ENCODE peak calls at places on chromosomes 12 and 14, in ten cellular contexts. One of them, this sample, is unnamed.

GRCh38 chr12:94208433-94208921 is 60.1 kb downstream of the PLXNC1 start:
- DNase-seq in esophagus squamous epithelium: no peak
- DNase-seq in MV-4-11: peak
- DNase-seq in osteocyte: no peak
- DNase-seq in ascending aorta: no peak
- DNase-seq in fibroblast of gingiva: no peak
- DNase-seq in DMS79: no peak
- DNase-seq in erythroblast: peak
- DNase-seq in NCI-H510A treated with DMSO at 0.1 percent for 48 hours: no peak
- DNase-seq in CD4-positive, alpha-beta T cell: no peak
- DNase-seq in this sample: peak

GRCh38 chr12:32455607-32456063 is 56.3 kb downstream of the FGD4 start:
- DNase-seq in esophagus squamous epithelium: no peak
- DNase-seq in osteocyte: no peak
- DNase-seq in fibroblast of gingiva: peak
- DNase-seq in CD4-positive, alpha-beta T cell: no peak
- DNase-seq in DMS79: no peak
- DNase-seq in ascending aorta: no peak
- DNase-seq in erythroblast: peak
- DNase-seq in NCI-H510A treated with DMSO at 0.1 percent for 48 hours: peak
- DNase-seq in MV-4-11: peak
- DNase-seq in this sample: peak

GRCh38 chr14:67358914-67359313 is 690 bp downstream of the ATP6V1D start:
- DNase-seq in esophagus squamous epithelium: no peak
- DNase-seq in DMS79: peak
- DNase-seq in ascending aorta: no peak
- DNase-seq in erythroblast: peak
- DNase-seq in osteocyte: no peak
- DNase-seq in NCI-H510A treated with DMSO at 0.1 percent for 48 hours: peak
- DNase-seq in MV-4-11: no peak
- DNase-seq in fibroblast of gingiva: no peak
- DNase-seq in CD4-positive, alpha-beta T cell: no peak
- DNase-seq in this sample: no peak

GRCh38 chr14:91297081-91297711 is 52.7 kb upstream of the GPR68 start:
- DNase-seq in CD4-positive, alpha-beta T cell: no peak
- DNase-seq in fibroblast of gingiva: no peak
- DNase-seq in ascending aorta: no peak
- DNase-seq in osteocyte: no peak
- DNase-seq in DMS79: no peak
- DNase-seq in MV-4-11: no peak
- DNase-seq in erythroblast: no peak
- DNase-seq in NCI-H510A treated with DMSO at 0.1 percent for 48 hours: no peak
- DNase-seq in esophagus squamous epithelium: no peak
- DNase-seq in this sample: no peak

GRCh38 chr12:14910090-14910915 is 24.6 kb upstream of the MGP start:
- DNase-seq in erythroblast: no peak
- DNase-seq in DMS79: no peak
- DNase-seq in fibroblast of gingiva: no peak
- DNase-seq in MV-4-11: peak
- DNase-seq in ascending aorta: no peak
- DNase-seq in osteocyte: no peak
- DNase-seq in CD4-positive, alpha-beta T cell: no peak
- DNase-seq in NCI-H510A treated with DMSO at 0.1 percent for 48 hours: no peak
- DNase-seq in esophagus squamous epithelium: no peak
- DNase-seq in this sample: no peak

GRCh38 chr12:49707812-49708147 is 575 bp upstream of the FMNL3 start:
- DNase-seq in osteocyte: no peak
- DNase-seq in fibroblast of gingiva: no peak
- DNase-seq in DMS79: no peak
- DNase-seq in CD4-positive, alpha-beta T cell: no peak
- DNase-seq in ascending aorta: no peak
- DNase-seq in NCI-H510A treated with DMSO at 0.1 percent for 48 hours: no peak
- DNase-seq in esophagus squamous epithelium: no peak
- DNase-seq in erythroblast: no peak
- DNase-seq in MV-4-11: no peak
- DNase-seq in this sample: no peak

GRCh38 chr12:19529933-19530630 is 90.8 kb downstream of the AEBP2 start:
- DNase-seq in fibroblast of gingiva: peak
- DNase-seq in NCI-H510A treated with DMSO at 0.1 percent for 48 hours: no peak
- DNase-seq in DMS79: no peak
- DNase-seq in osteocyte: no peak
- DNase-seq in ascending aorta: no peak
- DNase-seq in erythroblast: no peak
- DNase-seq in CD4-positive, alpha-beta T cell: no peak
- DNase-seq in MV-4-11: no peak
- DNase-seq in esophagus squamous epithelium: no peak
- DNase-seq in this sample: no peak

GRCh38 chr14:76834296-76834695 is 8.1 kb downstream of the LRRC74A start:
- DNase-seq in osteocyte: no peak
- DNase-seq in MV-4-11: no peak
- DNase-seq in NCI-H510A treated with DMSO at 0.1 percent for 48 hours: no peak
- DNase-seq in ascending aorta: no peak
- DNase-seq in esophagus squamous epithelium: no peak
- DNase-seq in erythroblast: no peak
- DNase-seq in CD4-positive, alpha-beta T cell: no peak
- DNase-seq in fibroblast of gingiva: no peak
- DNase-seq in DMS79: peak
- DNase-seq in this sample: no peak

GRCh38 chr12:100823988-100824387 is 29.4 kb downstream of the ANO4 start:
- DNase-seq in NCI-H510A treated with DMSO at 0.1 percent for 48 hours: no peak
- DNase-seq in erythroblast: no peak
- DNase-seq in osteocyte: no peak
- DNase-seq in fibroblast of gingiva: no peak
- DNase-seq in DMS79: no peak
- DNase-seq in CD4-positive, alpha-beta T cell: no peak
- DNase-seq in ascending aorta: no peak
- DNase-seq in MV-4-11: no peak
- DNase-seq in esophagus squamous epithelium: no peak
- DNase-seq in this sample: no peak

GRCh38 chr14:55841625-55842024 is 261.6 kb downstream of the KTN1 start:
- DNase-seq in CD4-positive, alpha-beta T cell: no peak
- DNase-seq in esophagus squamous epithelium: no peak
- DNase-seq in NCI-H510A treated with DMSO at 0.1 percent for 48 hours: no peak
- DNase-seq in MV-4-11: no peak
- DNase-seq in osteocyte: no peak
- DNase-seq in DMS79: no peak
- DNase-seq in fibroblast of gingiva: no peak
- DNase-seq in ascending aorta: no peak
- DNase-seq in erythroblast: no peak
- DNase-seq in this sample: no peak

GRCh38 chr12:15152456-15152855 is 68.8 kb downstream of the RERG start:
- DNase-seq in NCI-H510A treated with DMSO at 0.1 percent for 48 hours: no peak
- DNase-seq in MV-4-11: peak
- DNase-seq in DMS79: no peak
- DNase-seq in esophagus squamous epithelium: no peak
- DNase-seq in fibroblast of gingiva: peak
- DNase-seq in osteocyte: no peak
- DNase-seq in erythroblast: no peak
- DNase-seq in CD4-positive, alpha-beta T cell: no peak
- DNase-seq in ascending aorta: peak
- DNase-seq in this sample: peak

GRCh38 chr12:25434493-25434892 is 118.6 kb downstream of the LMNTD1 start:
- DNase-seq in DMS79: no peak
- DNase-seq in MV-4-11: no peak
- DNase-seq in NCI-H510A treated with DMSO at 0.1 percent for 48 hours: no peak
- DNase-seq in osteocyte: no peak
- DNase-seq in fibroblast of gingiva: no peak
- DNase-seq in erythroblast: no peak
- DNase-seq in ascending aorta: no peak
- DNase-seq in esophagus squamous epithelium: no peak
- DNase-seq in CD4-positive, alpha-beta T cell: no peak
- DNase-seq in this sample: no peak

GRCh38 chr12:76270657-76271358 is 77.4 kb downstream of the BBS10 start:
- DNase-seq in esophagus squamous epithelium: no peak
- DNase-seq in osteocyte: no peak
- DNase-seq in CD4-positive, alpha-beta T cell: no peak
- DNase-seq in erythroblast: no peak
- DNase-seq in MV-4-11: no peak
- DNase-seq in fibroblast of gingiva: no peak
- DNase-seq in NCI-H510A treated with DMSO at 0.1 percent for 48 hours: no peak
- DNase-seq in ascending aorta: no peak
- DNase-seq in DMS79: no peak
- DNase-seq in this sample: peak

GRCh38 chr12:128387811-128388422 is 120.9 kb downstream of the TMEM132C start:
- DNase-seq in erythroblast: peak
- DNase-seq in CD4-positive, alpha-beta T cell: no peak
- DNase-seq in fibroblast of gingiva: no peak
- DNase-seq in osteocyte: peak
- DNase-seq in esophagus squamous epithelium: no peak
- DNase-seq in MV-4-11: no peak
- DNase-seq in NCI-H510A treated with DMSO at 0.1 percent for 48 hours: peak
- DNase-seq in DMS79: peak
- DNase-seq in ascending aorta: no peak
- DNase-seq in this sample: peak

GRCh38 chr12:85779768-85780167 is 56.4 kb downstream of the RASSF9 start:
- DNase-seq in NCI-H510A treated with DMSO at 0.1 percent for 48 hours: peak
- DNase-seq in osteocyte: no peak
- DNase-seq in DMS79: no peak
- DNase-seq in ascending aorta: no peak
- DNase-seq in esophagus squamous epithelium: no peak
- DNase-seq in erythroblast: no peak
- DNase-seq in CD4-positive, alpha-beta T cell: no peak
- DNase-seq in MV-4-11: no peak
- DNase-seq in fibroblast of gingiva: no peak
- DNase-seq in this sample: peak

GRCh38 chr14:30240002-30240401 is 312.4 kb upstream of the PRKD1 start:
- DNase-seq in erythroblast: no peak
- DNase-seq in fibroblast of gingiva: no peak
- DNase-seq in CD4-positive, alpha-beta T cell: no peak
- DNase-seq in esophagus squamous epithelium: no peak
- DNase-seq in MV-4-11: no peak
- DNase-seq in osteocyte: no peak
- DNase-seq in ascending aorta: no peak
- DNase-seq in NCI-H510A treated with DMSO at 0.1 percent for 48 hours: no peak
- DNase-seq in DMS79: no peak
- DNase-seq in this sample: no peak

GRCh38 chr12:39103552-39104165 is 198.3 kb upstream of the CPNE8 start:
- DNase-seq in DMS79: no peak
- DNase-seq in fibroblast of gingiva: peak
- DNase-seq in CD4-positive, alpha-beta T cell: no peak
- DNase-seq in MV-4-11: peak
- DNase-seq in esophagus squamous epithelium: no peak
- DNase-seq in erythroblast: peak
- DNase-seq in NCI-H510A treated with DMSO at 0.1 percent for 48 hours: no peak
- DNase-seq in osteocyte: no peak
- DNase-seq in ascending aorta: no peak
- DNase-seq in this sample: peak

GRCh38 chr14:75450381-75451276 is 22.8 kb downstream of the JDP2 start:
- DNase-seq in CD4-positive, alpha-beta T cell: no peak
- DNase-seq in erythroblast: no peak
- DNase-seq in DMS79: no peak
- DNase-seq in osteocyte: no peak
- DNase-seq in MV-4-11: no peak
- DNase-seq in fibroblast of gingiva: no peak
- DNase-seq in esophagus squamous epithelium: no peak
- DNase-seq in NCI-H510A treated with DMSO at 0.1 percent for 48 hours: no peak
- DNase-seq in ascending aorta: peak
- DNase-seq in this sample: no peak

GRCh38 chr14:22448905-22449611 is 140.0 kb downstream of the DAD1 start:
- DNase-seq in esophagus squamous epithelium: no peak
- DNase-seq in MV-4-11: peak
- DNase-seq in CD4-positive, alpha-beta T cell: no peak
- DNase-seq in osteocyte: no peak
- DNase-seq in fibroblast of gingiva: peak
- DNase-seq in ascending aorta: no peak
- DNase-seq in erythroblast: no peak
- DNase-seq in NCI-H510A treated with DMSO at 0.1 percent for 48 hours: no peak
- DNase-seq in DMS79: no peak
- DNase-seq in this sample: no peak

GRCh38 chr12:49020441-49020840 is 1.9 kb upstream of the PRKAG1 start:
- DNase-seq in MV-4-11: no peak
- DNase-seq in CD4-positive, alpha-beta T cell: no peak
- DNase-seq in fibroblast of gingiva: no peak
- DNase-seq in erythroblast: no peak
- DNase-seq in NCI-H510A treated with DMSO at 0.1 percent for 48 hours: no peak
- DNase-seq in osteocyte: no peak
- DNase-seq in DMS79: no peak
- DNase-seq in ascending aorta: no peak
- DNase-seq in esophagus squamous epithelium: no peak
- DNase-seq in this sample: no peak

GRCh38 chr14:106662947-106663346 is 1136.6 kb downstream of the TMEM121 start:
- DNase-seq in esophagus squamous epithelium: no peak
- DNase-seq in erythroblast: no peak
- DNase-seq in CD4-positive, alpha-beta T cell: no peak
- DNase-seq in ascending aorta: no peak
- DNase-seq in NCI-H510A treated with DMSO at 0.1 percent for 48 hours: no peak
- DNase-seq in DMS79: no peak
- DNase-seq in MV-4-11: no peak
- DNase-seq in fibroblast of gingiva: no peak
- DNase-seq in osteocyte: no peak
- DNase-seq in this sample: no peak

GRCh38 chr12:71797506-71797905 is 42.1 kb upstream of the TBC1D15 start:
- DNase-seq in MV-4-11: no peak
- DNase-seq in NCI-H510A treated with DMSO at 0.1 percent for 48 hours: no peak
- DNase-seq in erythroblast: no peak
- DNase-seq in esophagus squamous epithelium: no peak
- DNase-seq in ascending aorta: no peak
- DNase-seq in fibroblast of gingiva: peak
- DNase-seq in DMS79: no peak
- DNase-seq in CD4-positive, alpha-beta T cell: no peak
- DNase-seq in osteocyte: no peak
- DNase-seq in this sample: no peak

GRCh38 chr12:54666008-54666407 is 17.8 kb upstream of the DCD start:
- DNase-seq in fibroblast of gingiva: no peak
- DNase-seq in ascending aorta: no peak
- DNase-seq in MV-4-11: no peak
- DNase-seq in osteocyte: no peak
- DNase-seq in NCI-H510A treated with DMSO at 0.1 percent for 48 hours: no peak
- DNase-seq in esophagus squamous epithelium: no peak
- DNase-seq in DMS79: no peak
- DNase-seq in CD4-positive, alpha-beta T cell: no peak
- DNase-seq in erythroblast: no peak
- DNase-seq in this sample: no peak

GRCh38 chr12:6936642-6937480 is 6.8 kb upstream of the RNU7-1 start:
- DNase-seq in erythroblast: peak
- DNase-seq in CD4-positive, alpha-beta T cell: peak
- DNase-seq in fibroblast of gingiva: no peak
- DNase-seq in esophagus squamous epithelium: no peak
- DNase-seq in NCI-H510A treated with DMSO at 0.1 percent for 48 hours: no peak
- DNase-seq in osteocyte: no peak
- DNase-seq in MV-4-11: no peak
- DNase-seq in ascending aorta: no peak
- DNase-seq in DMS79: no peak
- DNase-seq in this sample: peak

GRCh38 chr14:64971890-64972785 is at the start of gene RAB15:
- DNase-seq in esophagus squamous epithelium: no peak
- DNase-seq in osteocyte: no peak
- DNase-seq in DMS79: peak
- DNase-seq in ascending aorta: no peak
- DNase-seq in MV-4-11: no peak
- DNase-seq in NCI-H510A treated with DMSO at 0.1 percent for 48 hours: peak
- DNase-seq in erythroblast: peak
- DNase-seq in CD4-positive, alpha-beta T cell: peak
- DNase-seq in fibroblast of gingiva: no peak
- DNase-seq in this sample: peak

GRCh38 chr12:63400746-63401145 is 249.7 kb upstream of the AVPR1A start:
- DNase-seq in NCI-H510A treated with DMSO at 0.1 percent for 48 hours: peak
- DNase-seq in erythroblast: no peak
- DNase-seq in MV-4-11: no peak
- DNase-seq in DMS79: no peak
- DNase-seq in osteocyte: no peak
- DNase-seq in ascending aorta: no peak
- DNase-seq in fibroblast of gingiva: no peak
- DNase-seq in esophagus squamous epithelium: no peak
- DNase-seq in CD4-positive, alpha-beta T cell: no peak
- DNase-seq in this sample: no peak

GRCh38 chr14:78519863-78520262 is 349.7 kb downstream of the NRXN3 start:
- DNase-seq in esophagus squamous epithelium: no peak
- DNase-seq in osteocyte: no peak
- DNase-seq in NCI-H510A treated with DMSO at 0.1 percent for 48 hours: no peak
- DNase-seq in CD4-positive, alpha-beta T cell: no peak
- DNase-seq in erythroblast: peak
- DNase-seq in MV-4-11: peak
- DNase-seq in ascending aorta: no peak
- DNase-seq in DMS79: no peak
- DNase-seq in fibroblast of gingiva: no peak
- DNase-seq in this sample: peak

GRCh38 chr12:56213878-56214277 is 7.8 kb downstream of the RNF41 start:
- DNase-seq in fibroblast of gingiva: no peak
- DNase-seq in MV-4-11: no peak
- DNase-seq in CD4-positive, alpha-beta T cell: no peak
- DNase-seq in ascending aorta: no peak
- DNase-seq in NCI-H510A treated with DMSO at 0.1 percent for 48 hours: no peak
- DNase-seq in erythroblast: no peak
- DNase-seq in esophagus squamous epithelium: no peak
- DNase-seq in osteocyte: no peak
- DNase-seq in DMS79: no peak
- DNase-seq in this sample: no peak

This sample was measured in OCI-M1.